ENCODE peak calls at places on chromosomes 16 and 17, in ten cellular contexts. One of them, this sample, is unnamed.

GRCh38 chr16:24538756-24539294 is 541 bp upstream of the RBBP6 start:
- DNase-seq in left ventricle myocardium inferior: no peak
- DNase-seq in T-cell: no peak
- DNase-seq in activated CD4-positive, alpha-beta T cell treated with anti-CD3 and anti-CD28 coated beads for 1 hour: no peak
- DNase-seq in stimulated activated CD4-positive, alpha-beta T cell treated with anti-CD3 and anti-CD28 coated beads, Interleukin-1b, Interleukin-23, amount 100 ng/mL, for 24 hours: no peak
- DNase-seq in pancreas: no peak
- DNase-seq in lung microvascular endothelial cell: peak; percentile 94
- DNase-seq in HS-5: peak; percentile 79
- DNase-seq in HEK293T: peak; percentile 56
- DNase-seq in H54: peak; percentile 16
- DNase-seq in this sample: no peak

GRCh38 chr16:50932348-50932916 is 190.5 kb downstream of the CYLD start:
- DNase-seq in left ventricle myocardium inferior: no peak
- DNase-seq in T-cell: no peak
- DNase-seq in activated CD4-positive, alpha-beta T cell treated with anti-CD3 and anti-CD28 coated beads for 1 hour: no peak
- DNase-seq in stimulated activated CD4-positive, alpha-beta T cell treated with anti-CD3 and anti-CD28 coated beads, Interleukin-1b, Interleukin-23, amount 100 ng/mL, for 24 hours: no peak
- DNase-seq in pancreas: no peak
- DNase-seq in lung microvascular endothelial cell: no peak
- DNase-seq in HS-5: no peak
- DNase-seq in HEK293T: no peak
- DNase-seq in H54: no peak
- DNase-seq in this sample: no peak

GRCh38 chr16:50068550-50068949 is 2.8 kb downstream of the HEATR3 start:
- DNase-seq in left ventricle myocardium inferior: no peak
- DNase-seq in T-cell: no peak
- DNase-seq in activated CD4-positive, alpha-beta T cell treated with anti-CD3 and anti-CD28 coated beads for 1 hour: no peak
- DNase-seq in stimulated activated CD4-positive, alpha-beta T cell treated with anti-CD3 and anti-CD28 coated beads, Interleukin-1b, Interleukin-23, amount 100 ng/mL, for 24 hours: no peak
- DNase-seq in pancreas: no peak
- DNase-seq in lung microvascular endothelial cell: no peak
- DNase-seq in HS-5: no peak
- DNase-seq in HEK293T: no peak
- DNase-seq in H54: no peak
- DNase-seq in this sample: no peak

GRCh38 chr17:74776044-74776962 is at the start of gene NAT9:
- DNase-seq in left ventricle myocardium inferior: peak; percentile 98
- DNase-seq in T-cell: peak; percentile 93
- DNase-seq in activated CD4-positive, alpha-beta T cell treated with anti-CD3 and anti-CD28 coated beads for 1 hour: peak; percentile 98
- DNase-seq in stimulated activated CD4-positive, alpha-beta T cell treated with anti-CD3 and anti-CD28 coated beads, Interleukin-1b, Interleukin-23, amount 100 ng/mL, for 24 hours: peak; percentile 99
- DNase-seq in pancreas: peak; percentile 97
- DNase-seq in lung microvascular endothelial cell: peak; percentile 98
- DNase-seq in HS-5: peak; percentile 56
- DNase-seq in HEK293T: peak; percentile 100
- DNase-seq in H54: peak; percentile 99
- DNase-seq in this sample: peak; percentile 94

GRCh38 chr16:48829911-48830310 is 219.9 kb upstream of the N4BP1 start:
- DNase-seq in left ventricle myocardium inferior: no peak
- DNase-seq in T-cell: no peak
- DNase-seq in activated CD4-positive, alpha-beta T cell treated with anti-CD3 and anti-CD28 coated beads for 1 hour: no peak
- DNase-seq in stimulated activated CD4-positive, alpha-beta T cell treated with anti-CD3 and anti-CD28 coated beads, Interleukin-1b, Interleukin-23, amount 100 ng/mL, for 24 hours: no peak
- DNase-seq in pancreas: no peak
- DNase-seq in lung microvascular endothelial cell: no peak
- DNase-seq in HS-5: no peak
- DNase-seq in HEK293T: no peak
- DNase-seq in H54: no peak
- DNase-seq in this sample: no peak

GRCh38 chr17:64780096-64781012 is 118.2 kb upstream of the SMURF2 start:
- DNase-seq in left ventricle myocardium inferior: peak; percentile 43
- DNase-seq in T-cell: peak; percentile 64
- DNase-seq in activated CD4-positive, alpha-beta T cell treated with anti-CD3 and anti-CD28 coated beads for 1 hour: peak; percentile 59
- DNase-seq in stimulated activated CD4-positive, alpha-beta T cell treated with anti-CD3 and anti-CD28 coated beads, Interleukin-1b, Interleukin-23, amount 100 ng/mL, for 24 hours: peak; percentile 72
- DNase-seq in pancreas: peak; percentile 58
- DNase-seq in lung microvascular endothelial cell: peak; percentile 51
- DNase-seq in HS-5: no peak
- DNase-seq in HEK293T: no peak
- DNase-seq in H54: no peak
- DNase-seq in this sample: peak; percentile 29

GRCh38 chr16:84379008-84379730 is 10.8 kb downstream of the ATP2C2 start:
- DNase-seq in left ventricle myocardium inferior: no peak
- DNase-seq in T-cell: no peak
- DNase-seq in activated CD4-positive, alpha-beta T cell treated with anti-CD3 and anti-CD28 coated beads for 1 hour: no peak
- DNase-seq in stimulated activated CD4-positive, alpha-beta T cell treated with anti-CD3 and anti-CD28 coated beads, Interleukin-1b, Interleukin-23, amount 100 ng/mL, for 24 hours: no peak
- DNase-seq in pancreas: no peak
- DNase-seq in lung microvascular endothelial cell: no peak
- DNase-seq in HS-5: no peak
- DNase-seq in HEK293T: no peak
- DNase-seq in H54: no peak
- DNase-seq in this sample: no peak

GRCh38 chr17:7477392-7478275 is 1.8 kb downstream of the ZBTB4 start:
- DNase-seq in left ventricle myocardium inferior: no peak
- DNase-seq in T-cell: peak; percentile 32
- DNase-seq in activated CD4-positive, alpha-beta T cell treated with anti-CD3 and anti-CD28 coated beads for 1 hour: no peak
- DNase-seq in stimulated activated CD4-positive, alpha-beta T cell treated with anti-CD3 and anti-CD28 coated beads, Interleukin-1b, Interleukin-23, amount 100 ng/mL, for 24 hours: peak; percentile 26
- DNase-seq in pancreas: no peak
- DNase-seq in lung microvascular endothelial cell: peak; percentile 30
- DNase-seq in HS-5: no peak
- DNase-seq in HEK293T: no peak
- DNase-seq in H54: no peak
- DNase-seq in this sample: peak; percentile 69

GRCh38 chr17:39950871-39951348 is 11.9 kb upstream of the GSDMA start:
- DNase-seq in left ventricle myocardium inferior: peak; percentile 44
- DNase-seq in T-cell: no peak
- DNase-seq in activated CD4-positive, alpha-beta T cell treated with anti-CD3 and anti-CD28 coated beads for 1 hour: no peak
- DNase-seq in stimulated activated CD4-positive, alpha-beta T cell treated with anti-CD3 and anti-CD28 coated beads, Interleukin-1b, Interleukin-23, amount 100 ng/mL, for 24 hours: no peak
- DNase-seq in pancreas: peak; percentile 54
- DNase-seq in lung microvascular endothelial cell: no peak
- DNase-seq in HS-5: no peak
- DNase-seq in HEK293T: no peak
- DNase-seq in H54: no peak
- DNase-seq in this sample: no peak

GRCh38 chr17:59914274-59914854 is 21.4 kb downstream of the RPS6KB1 start:
- DNase-seq in left ventricle myocardium inferior: no peak
- DNase-seq in T-cell: no peak
- DNase-seq in activated CD4-positive, alpha-beta T cell treated with anti-CD3 and anti-CD28 coated beads for 1 hour: no peak
- DNase-seq in stimulated activated CD4-positive, alpha-beta T cell treated with anti-CD3 and anti-CD28 coated beads, Interleukin-1b, Interleukin-23, amount 100 ng/mL, for 24 hours: no peak
- DNase-seq in pancreas: no peak
- DNase-seq in lung microvascular endothelial cell: peak; percentile 65
- DNase-seq in HS-5: no peak
- DNase-seq in HEK293T: peak; percentile 59
- DNase-seq in H54: peak; percentile 25
- DNase-seq in this sample: peak; percentile 22

GRCh38 chr16:19559242-19559910 is 3.9 kb downstream of the VPS35L start:
- DNase-seq in left ventricle myocardium inferior: no peak
- DNase-seq in T-cell: no peak
- DNase-seq in activated CD4-positive, alpha-beta T cell treated with anti-CD3 and anti-CD28 coated beads for 1 hour: no peak
- DNase-seq in stimulated activated CD4-positive, alpha-beta T cell treated with anti-CD3 and anti-CD28 coated beads, Interleukin-1b, Interleukin-23, amount 100 ng/mL, for 24 hours: no peak
- DNase-seq in pancreas: no peak
- DNase-seq in lung microvascular endothelial cell: peak; percentile 78
- DNase-seq in HS-5: peak; percentile 39
- DNase-seq in HEK293T: peak; percentile 22
- DNase-seq in H54: peak; percentile 28
- DNase-seq in this sample: no peak

GRCh38 chr16:1707193-1707790 is 1.3 kb downstream of the MAPK8IP3 start:
- DNase-seq in left ventricle myocardium inferior: no peak
- DNase-seq in T-cell: no peak
- DNase-seq in activated CD4-positive, alpha-beta T cell treated with anti-CD3 and anti-CD28 coated beads for 1 hour: no peak
- DNase-seq in stimulated activated CD4-positive, alpha-beta T cell treated with anti-CD3 and anti-CD28 coated beads, Interleukin-1b, Interleukin-23, amount 100 ng/mL, for 24 hours: no peak
- DNase-seq in pancreas: peak; percentile 26
- DNase-seq in lung microvascular endothelial cell: peak; percentile 52
- DNase-seq in HS-5: no peak
- DNase-seq in HEK293T: no peak
- DNase-seq in H54: no peak
- DNase-seq in this sample: no peak

GRCh38 chr16:56892705-56893104 is 27.7 kb downstream of the SLC12A3 start:
- DNase-seq in left ventricle myocardium inferior: no peak
- DNase-seq in T-cell: no peak
- DNase-seq in activated CD4-positive, alpha-beta T cell treated with anti-CD3 and anti-CD28 coated beads for 1 hour: no peak
- DNase-seq in stimulated activated CD4-positive, alpha-beta T cell treated with anti-CD3 and anti-CD28 coated beads, Interleukin-1b, Interleukin-23, amount 100 ng/mL, for 24 hours: no peak
- DNase-seq in pancreas: no peak
- DNase-seq in lung microvascular endothelial cell: no peak
- DNase-seq in HS-5: no peak
- DNase-seq in HEK293T: no peak
- DNase-seq in H54: no peak
- DNase-seq in this sample: no peak

GRCh38 chr16:2364638-2365210 is 24.2 kb upstream of the ABCA3 start:
- DNase-seq in left ventricle myocardium inferior: no peak
- DNase-seq in T-cell: no peak
- DNase-seq in activated CD4-positive, alpha-beta T cell treated with anti-CD3 and anti-CD28 coated beads for 1 hour: no peak
- DNase-seq in stimulated activated CD4-positive, alpha-beta T cell treated with anti-CD3 and anti-CD28 coated beads, Interleukin-1b, Interleukin-23, amount 100 ng/mL, for 24 hours: no peak
- DNase-seq in pancreas: no peak
- DNase-seq in lung microvascular endothelial cell: peak; percentile 7
- DNase-seq in HS-5: no peak
- DNase-seq in HEK293T: peak; percentile 33
- DNase-seq in H54: no peak
- DNase-seq in this sample: no peak